ENCODE peak calls at places on chromosomes 6 and 20, in ten cellular contexts. One of them, this sample, is unnamed.

GRCh38 chr6:31541059-31541657 is 645 bp downstream of the DDX39B start:
- DNase-seq in endothelial cell of umbilical vein: no peak
- DNase-seq in prostate gland: peak
- DNase-seq in suprapubic skin: peak
- DNase-seq in transverse colon: peak
- DNase-seq in IMR-90: peak
- DNase-seq in tibial nerve: peak
- DNase-seq in HCT116: no peak
- DNase-seq in gastrocnemius medialis: no peak
- DNase-seq in adrenal gland: peak
- DNase-seq in this sample: no peak

GRCh38 chr6:104595315-104595820 is 264.4 kb downstream of the HACE1 start:
- DNase-seq in endothelial cell of umbilical vein: no peak
- DNase-seq in prostate gland: no peak
- DNase-seq in suprapubic skin: no peak
- DNase-seq in transverse colon: no peak
- DNase-seq in IMR-90: no peak
- DNase-seq in tibial nerve: no peak
- DNase-seq in HCT116: no peak
- DNase-seq in gastrocnemius medialis: no peak
- DNase-seq in adrenal gland: no peak
- DNase-seq in this sample: no peak

GRCh38 chr20:25025986-25026605 is 31.8 kb downstream of the ACSS1 start:
- DNase-seq in endothelial cell of umbilical vein: no peak
- DNase-seq in prostate gland: no peak
- DNase-seq in suprapubic skin: no peak
- DNase-seq in transverse colon: peak
- DNase-seq in IMR-90: no peak
- DNase-seq in tibial nerve: no peak
- DNase-seq in HCT116: no peak
- DNase-seq in gastrocnemius medialis: no peak
- DNase-seq in adrenal gland: peak
- DNase-seq in this sample: no peak

GRCh38 chr6:31820051-31820389 is 4.7 kb downstream of the HSPA1A start:
- DNase-seq in endothelial cell of umbilical vein: no peak
- DNase-seq in prostate gland: no peak
- DNase-seq in suprapubic skin: no peak
- DNase-seq in transverse colon: peak
- DNase-seq in IMR-90: no peak
- DNase-seq in tibial nerve: no peak
- DNase-seq in HCT116: no peak
- DNase-seq in gastrocnemius medialis: no peak
- DNase-seq in adrenal gland: no peak
- DNase-seq in this sample: no peak

GRCh38 chr20:32574296-32575226 is 10.6 kb downstream of the NOL4L start:
- DNase-seq in endothelial cell of umbilical vein: peak
- DNase-seq in prostate gland: no peak
- DNase-seq in suprapubic skin: no peak
- DNase-seq in transverse colon: no peak
- DNase-seq in IMR-90: peak
- DNase-seq in tibial nerve: no peak
- DNase-seq in HCT116: no peak
- DNase-seq in gastrocnemius medialis: no peak
- DNase-seq in adrenal gland: peak
- DNase-seq in this sample: no peak

GRCh38 chr6:107657755-107658461 is 166.2 kb downstream of the SCML4 start:
- DNase-seq in endothelial cell of umbilical vein: peak
- DNase-seq in prostate gland: no peak
- DNase-seq in suprapubic skin: no peak
- DNase-seq in transverse colon: peak
- DNase-seq in IMR-90: peak
- DNase-seq in tibial nerve: peak
- DNase-seq in HCT116: no peak
- DNase-seq in gastrocnemius medialis: peak
- DNase-seq in adrenal gland: peak
- DNase-seq in this sample: no peak

GRCh38 chr6:163793584-163793983 is 379.1 kb downstream of the QKI start:
- DNase-seq in endothelial cell of umbilical vein: no peak
- DNase-seq in prostate gland: no peak
- DNase-seq in suprapubic skin: no peak
- DNase-seq in transverse colon: no peak
- DNase-seq in IMR-90: peak
- DNase-seq in tibial nerve: no peak
- DNase-seq in HCT116: peak
- DNase-seq in gastrocnemius medialis: no peak
- DNase-seq in adrenal gland: no peak
- DNase-seq in this sample: no peak

GRCh38 chr6:152112503-152113261 is 305.2 kb downstream of the ESR1 start:
- DNase-seq in endothelial cell of umbilical vein: peak
- DNase-seq in prostate gland: no peak
- DNase-seq in suprapubic skin: no peak
- DNase-seq in transverse colon: peak
- DNase-seq in IMR-90: no peak
- DNase-seq in tibial nerve: peak
- DNase-seq in HCT116: no peak
- DNase-seq in gastrocnemius medialis: no peak
- DNase-seq in adrenal gland: peak
- DNase-seq in this sample: no peak

DNA sequence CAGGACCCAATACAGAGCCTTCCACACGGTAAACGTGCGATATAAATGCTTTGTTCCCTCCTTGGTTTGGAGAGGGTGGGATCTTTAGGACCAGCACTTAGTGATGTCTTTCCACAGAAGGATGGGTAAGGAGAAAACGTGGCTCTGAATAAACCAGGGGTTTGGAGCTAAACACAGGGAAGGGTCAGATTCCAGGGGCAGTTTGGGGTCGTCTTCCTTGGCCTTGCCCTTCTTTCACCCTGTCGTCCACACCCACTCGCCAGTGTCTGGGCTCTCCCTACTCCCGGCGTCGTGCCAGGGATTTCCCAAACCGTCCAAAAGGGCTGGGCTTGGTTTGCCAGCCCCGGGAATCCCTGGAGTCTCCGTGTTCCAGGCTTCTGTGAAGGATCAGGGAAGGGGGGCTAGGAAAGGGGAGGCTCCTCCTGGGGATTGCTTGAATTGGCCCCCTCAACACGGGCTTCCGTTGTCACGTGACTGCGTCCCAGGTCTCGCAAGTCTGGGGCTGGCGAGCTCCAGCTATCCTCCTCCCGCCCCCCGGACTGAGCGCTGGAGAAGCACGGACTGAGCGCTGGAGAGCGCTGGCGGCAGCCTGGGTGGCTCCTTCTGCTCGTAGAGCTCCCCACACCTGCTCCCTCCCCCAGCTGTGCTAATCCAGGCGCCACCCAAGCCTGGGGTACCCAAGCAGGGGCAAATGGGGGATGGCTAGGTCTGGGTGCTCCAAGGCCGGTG is 9.5 kb upstream of the ARMC12 start:
- DNase-seq in endothelial cell of umbilical vein: peak
- DNase-seq in prostate gland: peak
- DNase-seq in suprapubic skin: peak
- DNase-seq in transverse colon: peak
- DNase-seq in IMR-90: peak
- DNase-seq in tibial nerve: peak
- DNase-seq in HCT116: no peak
- DNase-seq in gastrocnemius medialis: peak
- DNase-seq in adrenal gland: peak
- DNase-seq in this sample: peak
- TF ChIP-seq POLR2A in endothelial cell of umbilical vein: no peak
- TF ChIP-seq POLR2A in prostate gland: peak
- TF ChIP-seq POLR2A in suprapubic skin: peak
- TF ChIP-seq POLR2A in transverse colon: no peak
- TF ChIP-seq POLR2A in IMR-90: no peak
- TF ChIP-seq POLR2A in tibial nerve: peak
- TF ChIP-seq POLR2A in HCT116: no peak
- TF ChIP-seq POLR2A in gastrocnemius medialis: no peak
- TF ChIP-seq POLR2A in adrenal gland: no peak
- TF ChIP-seq POLR2A in this sample: peak

GRCh38 chr6:143678980-143679379 is 1.2 kb downstream of the PHACTR2 start:
- DNase-seq in endothelial cell of umbilical vein: peak
- DNase-seq in prostate gland: no peak
- DNase-seq in suprapubic skin: no peak
- DNase-seq in transverse colon: no peak
- DNase-seq in IMR-90: no peak
- DNase-seq in tibial nerve: no peak
- DNase-seq in HCT116: no peak
- DNase-seq in gastrocnemius medialis: no peak
- DNase-seq in adrenal gland: no peak
- DNase-seq in this sample: no peak
- H3K27ac ChIP-seq in endothelial cell of umbilical vein: peak
- H3K27ac ChIP-seq in prostate gland: peak
- H3K27ac ChIP-seq in suprapubic skin: peak
- H3K27ac ChIP-seq in transverse colon: peak
- H3K27ac ChIP-seq in IMR-90: peak
- H3K27ac ChIP-seq in tibial nerve: peak
- H3K27ac ChIP-seq in HCT116: no peak
- H3K27ac ChIP-seq in gastrocnemius medialis: peak
- H3K27ac ChIP-seq in adrenal gland: peak
- H3K27ac ChIP-seq in this sample: peak

DNA sequence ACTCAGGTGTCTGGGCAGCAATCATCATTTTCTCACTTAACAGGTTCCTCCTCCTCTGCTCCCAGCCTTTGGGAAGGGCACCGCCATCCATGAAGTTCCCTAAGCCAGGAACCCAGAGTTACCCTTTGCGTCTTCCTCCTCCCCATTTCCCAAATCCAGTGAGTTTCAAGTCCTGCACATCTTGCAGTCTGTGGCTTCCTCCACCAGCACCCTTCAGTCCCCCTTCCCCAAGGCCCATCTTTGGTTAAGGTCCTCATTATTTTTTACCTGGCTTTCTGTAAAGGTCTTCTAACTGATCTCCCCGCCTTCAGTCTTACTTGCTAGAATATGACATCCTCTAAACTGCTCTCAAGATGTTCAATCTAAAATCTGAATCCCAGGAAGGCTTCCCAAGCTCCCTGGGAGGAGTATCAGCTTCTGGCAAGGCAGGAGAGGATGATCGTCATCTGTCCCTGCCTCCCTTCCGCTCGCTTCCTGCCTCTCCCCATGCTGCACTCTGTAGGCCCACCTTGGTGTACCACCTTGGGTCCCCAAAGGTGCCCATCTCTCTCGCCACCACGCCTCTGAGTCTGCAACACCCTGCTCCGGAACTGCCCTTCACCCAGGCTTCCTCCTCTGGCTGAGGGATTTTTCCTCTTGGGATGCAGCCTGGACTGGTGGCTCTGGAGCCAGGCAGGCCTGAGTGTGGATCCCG is 11.4 kb upstream of the DUSP22 start:
- DNase-seq in endothelial cell of umbilical vein: no peak
- DNase-seq in prostate gland: no peak
- DNase-seq in suprapubic skin: no peak
- DNase-seq in transverse colon: no peak
- DNase-seq in IMR-90: no peak
- DNase-seq in tibial nerve: peak
- DNase-seq in HCT116: no peak
- DNase-seq in gastrocnemius medialis: no peak
- DNase-seq in adrenal gland: no peak
- DNase-seq in this sample: peak
- TF ChIP-seq POLR2A in endothelial cell of umbilical vein: no peak
- TF ChIP-seq POLR2A in prostate gland: no peak
- TF ChIP-seq POLR2A in suprapubic skin: no peak
- TF ChIP-seq POLR2A in transverse colon: no peak
- TF ChIP-seq POLR2A in IMR-90: no peak
- TF ChIP-seq POLR2A in tibial nerve: no peak
- TF ChIP-seq POLR2A in HCT116: no peak
- TF ChIP-seq POLR2A in gastrocnemius medialis: no peak
- TF ChIP-seq POLR2A in adrenal gland: no peak
- TF ChIP-seq POLR2A in this sample: no peak

GRCh38 chr20:63943808-63944077 is 12.5 kb downstream of the UCKL1 start:
- DNase-seq in endothelial cell of umbilical vein: no peak
- DNase-seq in prostate gland: no peak
- DNase-seq in suprapubic skin: no peak
- DNase-seq in transverse colon: no peak
- DNase-seq in IMR-90: no peak
- DNase-seq in tibial nerve: no peak
- DNase-seq in HCT116: no peak
- DNase-seq in gastrocnemius medialis: no peak
- DNase-seq in adrenal gland: no peak
- DNase-seq in this sample: no peak
- H3K27ac ChIP-seq in endothelial cell of umbilical vein: no peak
- H3K27ac ChIP-seq in prostate gland: no peak
- H3K27ac ChIP-seq in suprapubic skin: no peak
- H3K27ac ChIP-seq in transverse colon: no peak
- H3K27ac ChIP-seq in IMR-90: no peak
- H3K27ac ChIP-seq in tibial nerve: peak
- H3K27ac ChIP-seq in HCT116: no peak
- H3K27ac ChIP-seq in gastrocnemius medialis: peak
- H3K27ac ChIP-seq in adrenal gland: no peak
- H3K27ac ChIP-seq in this sample: peak

DNA sequence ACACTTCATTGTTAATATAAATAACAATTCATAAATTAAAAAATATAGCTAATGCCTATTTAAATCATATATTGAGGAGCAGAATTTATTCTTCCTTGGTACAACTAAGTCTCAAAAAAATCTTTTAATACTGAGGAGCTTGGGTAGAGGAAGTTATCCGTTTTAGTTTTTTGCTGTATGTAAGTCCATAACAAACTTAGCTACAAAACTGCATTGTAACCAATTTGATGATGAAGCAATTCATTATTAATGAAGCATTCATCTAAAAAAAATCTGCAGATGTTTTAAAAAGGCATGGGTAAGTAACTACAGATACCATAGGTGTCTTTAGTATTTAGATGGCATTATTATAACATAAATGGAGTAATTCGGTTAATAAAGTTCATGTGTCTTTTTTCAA is 1.3 kb downstream of the KHDRBS2 start:
- DNase-seq in endothelial cell of umbilical vein: no peak
- DNase-seq in prostate gland: no peak
- DNase-seq in suprapubic skin: no peak
- DNase-seq in transverse colon: no peak
- DNase-seq in IMR-90: no peak
- DNase-seq in tibial nerve: no peak
- DNase-seq in HCT116: no peak
- DNase-seq in gastrocnemius medialis: no peak
- DNase-seq in adrenal gland: no peak
- DNase-seq in this sample: no peak
- TF ChIP-seq POLR2A in endothelial cell of umbilical vein: no peak
- TF ChIP-seq POLR2A in prostate gland: no peak
- TF ChIP-seq POLR2A in suprapubic skin: no peak
- TF ChIP-seq POLR2A in transverse colon: no peak
- TF ChIP-seq POLR2A in IMR-90: no peak
- TF ChIP-seq POLR2A in tibial nerve: no peak
- TF ChIP-seq POLR2A in HCT116: no peak
- TF ChIP-seq POLR2A in gastrocnemius medialis: no peak
- TF ChIP-seq POLR2A in adrenal gland: no peak
- TF ChIP-seq POLR2A in this sample: no peak

DNA sequence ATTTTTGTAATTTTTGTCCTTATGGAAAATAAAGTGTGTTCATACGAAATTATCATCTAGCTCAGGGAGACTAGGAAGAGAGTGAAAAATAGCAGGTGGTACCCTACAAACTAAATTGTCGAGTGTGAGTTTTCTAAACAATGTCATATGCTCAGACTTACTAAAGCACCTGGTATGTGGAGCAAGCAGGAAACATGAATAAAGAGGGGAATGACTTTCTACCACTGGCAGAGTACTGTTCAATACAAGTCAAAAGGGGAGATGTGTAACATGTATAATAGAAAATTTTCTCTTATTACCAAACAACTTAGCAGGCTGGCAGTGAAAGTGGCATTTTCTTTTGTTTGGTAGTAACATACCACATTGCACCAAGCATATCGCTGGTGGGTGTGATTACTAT is 36.1 kb downstream of the CTNNBL1 start:
- DNase-seq in endothelial cell of umbilical vein: no peak
- DNase-seq in prostate gland: no peak
- DNase-seq in suprapubic skin: no peak
- DNase-seq in transverse colon: no peak
- DNase-seq in IMR-90: peak
- DNase-seq in tibial nerve: no peak
- DNase-seq in HCT116: no peak
- DNase-seq in gastrocnemius medialis: no peak
- DNase-seq in adrenal gland: no peak
- DNase-seq in this sample: no peak
- H3K27ac ChIP-seq in endothelial cell of umbilical vein: no peak
- H3K27ac ChIP-seq in prostate gland: peak
- H3K27ac ChIP-seq in suprapubic skin: no peak
- H3K27ac ChIP-seq in transverse colon: no peak
- H3K27ac ChIP-seq in IMR-90: no peak
- H3K27ac ChIP-seq in tibial nerve: no peak
- H3K27ac ChIP-seq in HCT116: no peak
- H3K27ac ChIP-seq in gastrocnemius medialis: no peak
- H3K27ac ChIP-seq in adrenal gland: no peak
- H3K27ac ChIP-seq in this sample: peak